ENCODE peak calls at places on chromosomes 6 and 20, in four cellular contexts. I is astrocyte of the cerebellum; S is fibroblast of lung; A is CD8-positive, alpha-beta T cell. R is an unnamed sample.

GRCh38 chr6:142279350-142280180 is 22.2 kb upstream of the ADGRG6 start:
- DNase-seq in I (no peak), S (peak; percentile 43), A (no peak), R (no peak)

GRCh38 chr6:141242957-141243356 is 889.8 kb upstream of the GJE1 start:
- DNase-seq in I (no peak), S (no peak), A (no peak), R (no peak)

GRCh38 chr6:167341665-167342655 is 17.1 kb downstream of the TTLL2 start:
- DNase-seq in I (no peak), S (no peak), A (no peak), R (no peak)

GRCh38 chr6:161261325-161261724 is 12.5 kb downstream of the AGPAT4 start:
- DNase-seq in I (no peak), S (peak; percentile 52), A (no peak), R (no peak)

GRCh38 chr6:19535351-19535750 is 301.8 kb upstream of the ID4 start:
- DNase-seq in I (no peak), S (no peak), A (no peak), R (no peak)

GRCh38 chr6:152461556-152461955 is 175.6 kb downstream of the SYNE1 start:
- DNase-seq in I (no peak), S (peak; percentile 4), A (no peak), R (no peak)

GRCh38 chr6:25423358-25423757 is 144.2 kb downstream of the CARMIL1 start:
- DNase-seq in I (no peak), S (no peak), A (no peak), R (no peak)

GRCh38 chr20:51469578-51470520 is 72.7 kb downstream of the NFATC2 start:
- DNase-seq in I (no peak), S (no peak), A (no peak), R (no peak)

GRCh38 chr20:20463933-20464374 is 96.0 kb downstream of the INSM1 start:
- DNase-seq in I (peak; percentile 92), S (no peak), A (no peak), R (no peak)

GRCh38 chr20:20462185-20462584 is 94.3 kb downstream of the INSM1 start:
- DNase-seq in I (no peak), S (no peak), A (no peak), R (no peak)

GRCh38 chr20:20466341-20466879 is 98.5 kb downstream of the INSM1 start:
- DNase-seq in I (peak; percentile 76), S (peak; percentile 81), A (no peak), R (peak; percentile 40)

GRCh38 chr20:20461526-20461925 is 93.6 kb downstream of the INSM1 start:
- DNase-seq in I (no peak), S (no peak), A (no peak), R (no peak)

DNA sequence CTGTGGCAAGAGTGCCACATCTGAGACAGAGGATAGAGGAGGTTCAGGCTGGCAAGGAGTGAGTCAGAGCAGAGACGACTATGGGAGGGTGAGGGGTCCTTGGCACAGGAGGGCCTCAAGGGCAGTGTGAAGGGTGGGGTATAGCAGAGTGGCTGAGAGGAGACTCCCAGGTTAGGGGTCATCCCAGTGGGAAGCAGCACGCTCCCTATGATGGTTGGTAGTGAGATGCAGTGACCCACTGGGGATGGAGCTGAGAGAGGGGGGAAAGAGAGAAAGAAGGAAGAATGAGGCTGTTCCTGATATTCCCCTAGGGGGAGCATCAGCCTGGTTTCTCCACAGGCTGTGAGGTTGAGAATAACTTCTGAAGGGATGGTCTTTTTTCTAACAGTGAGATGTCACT is 97.4 kb downstream of the INSM1 start:
- DNase-seq in I (no peak), S (no peak), A (no peak), R (no peak)
- TF ChIP-seq CTCF in I (peak; percentile 58), S (peak; percentile 57), A (no peak), R (no peak)

GRCh38 chr20:44646023-44646640 is 5.4 kb downstream of the ADA start:
- DNase-seq in I (no peak), S (peak; percentile 43), A (peak; percentile 13), R (no peak)
- TF ChIP-seq CTCF in I (no peak), S (no peak), A (no peak), R (no peak)

GRCh38 chr6:3888153-3888957 is 39.2 kb downstream of the FAM50B start:
- DNase-seq in I (no peak), S (peak; percentile 27), A (no peak), R (no peak)

GRCh38 chr6:3887150-3887700 is 38.1 kb downstream of the FAM50B start:
- DNase-seq in I (peak; percentile 15), S (peak; percentile 63), A (no peak), R (no peak)

GRCh38 chr6:3884007-3884745 is 35.0 kb downstream of the FAM50B start:
- DNase-seq in I (peak; percentile 37), S (peak; percentile 49), A (no peak), R (no peak)

GRCh38 chr6:3882865-3883264 is 33.7 kb downstream of the FAM50B start:
- DNase-seq in I (no peak), S (peak; percentile 70), A (no peak), R (no peak)

GRCh38 chr6:3885262-3886036 is 36.3 kb downstream of the FAM50B start:
- DNase-seq in I (no peak), S (no peak), A (no peak), R (no peak)
- TF ChIP-seq CTCF in I (peak; percentile 10), S (peak; percentile 1), A (no peak), R (no peak)

GRCh38 chr20:13771853-13772453 is 12.8 kb downstream of the ESF1 start:
- DNase-seq in I (no peak), S (peak; percentile 52), A (no peak), R (peak; percentile 35)
- TF ChIP-seq CTCF in I (peak; percentile 3), S (peak; percentile 19), A (peak; percentile 70), R (peak; percentile 10)

GRCh38 chr6:28580484-28580883 is 54.8 kb downstream of the GPX5 start:
- DNase-seq in I (no peak), S (no peak), A (no peak), R (no peak)
- TF ChIP-seq CTCF in I (no peak), S (no peak), A (peak; percentile 21), R (no peak)

GRCh38 chr6:34514593-34515472 is 41.3 kb downstream of the SPDEF start:
- DNase-seq in I (peak; percentile 12), S (peak; percentile 77), A (no peak), R (no peak)

GRCh38 chr6:34512738-34513115 is 43.4 kb downstream of the SPDEF start:
- DNase-seq in I (no peak), S (no peak), A (no peak), R (no peak)

GRCh38 chr6:34513628-34514027 is 42.5 kb downstream of the SPDEF start:
- DNase-seq in I (no peak), S (no peak), A (no peak), R (no peak)

GRCh38 chr6:34515473-34516387 is 40.4 kb downstream of the SPDEF start:
- DNase-seq in I (no peak), S (no peak), A (no peak), R (no peak)

GRCh38 chr6:34514112-34514511 is 42.0 kb downstream of the SPDEF start:
- DNase-seq in I (no peak), S (no peak), A (no peak), R (no peak)
- TF ChIP-seq CTCF in I (no peak), S (no peak), A (no peak), R (no peak)

DNA sequence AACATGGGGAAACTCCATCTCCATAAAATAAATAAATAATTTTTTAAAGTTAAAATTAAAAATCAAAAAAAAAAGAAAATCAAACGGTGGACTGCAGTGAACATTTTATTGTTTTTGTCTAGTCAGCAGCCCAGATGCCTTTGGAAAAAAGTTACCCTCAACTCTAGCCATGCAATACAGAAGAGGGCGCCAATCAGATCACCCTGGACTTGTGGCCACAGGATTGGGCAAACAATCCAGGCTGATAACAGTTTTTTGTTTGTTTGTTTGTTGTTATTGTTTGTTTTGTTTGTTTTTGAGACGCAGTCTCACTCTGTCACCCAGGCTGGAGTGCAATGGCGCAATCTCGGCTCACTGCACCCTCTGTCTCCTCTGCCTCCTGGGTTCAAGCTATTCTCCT is 30.5 kb upstream of the NELFCD start:
- DNase-seq in I (no peak), S (no peak), A (no peak), R (no peak)
- TF ChIP-seq CTCF in I (no peak), S (no peak), A (no peak), R (no peak)

DNA sequence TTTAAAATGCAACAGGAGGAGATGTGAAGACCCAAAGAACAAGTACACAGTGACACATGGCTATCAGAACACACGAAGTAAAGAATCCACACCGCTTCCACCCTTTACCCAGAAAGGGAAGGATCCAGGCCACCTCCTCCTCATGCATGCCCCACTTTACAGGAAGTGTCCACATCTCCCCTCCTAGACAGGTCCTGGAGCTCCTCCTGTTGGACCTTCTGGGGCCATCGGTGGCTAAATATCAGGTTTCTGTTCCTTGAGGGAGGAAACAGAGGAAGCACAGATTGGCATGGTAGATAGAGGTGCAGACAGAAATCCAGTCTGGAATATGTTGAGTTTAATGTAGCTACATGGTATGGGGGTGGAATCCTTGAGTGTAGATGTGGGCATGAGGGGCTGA is 10.9 kb downstream of the NINL start:
- DNase-seq in I (no peak), S (peak; percentile 63), A (no peak), R (no peak)
- TF ChIP-seq CTCF in I (peak; percentile 48), S (peak; percentile 49), A (no peak), R (no peak)

R was measured in GM13976.